ENCODE peak calls at places on chromosomes 3 and 15, in seven cellular contexts. W, V, Q, U, A, R and Y are unnamed samples.
A peak's percentile ranks its signal among the peaks of the same experiment; 100 is the strongest.

GRCh38 chr15:101795455-101795854 is 7.9 kb upstream of the OR4F6 start:
- DNase-seq in W (no peak), V (no peak), Q (peak; percentile 59), U (no peak), A (peak; percentile 50), R (peak; percentile 56), Y (peak; percentile 30)

GRCh38 chr3:65828706-65829105 is 210.0 kb downstream of the MAGI1 start:
- DNase-seq in W (no peak), V (no peak), Q (no peak), U (no peak), A (no peak), R (peak; percentile 23), Y (peak; percentile 8)

GRCh38 chr15:51796777-51797474 is 32.5 kb upstream of the TMOD3 start:
- DNase-seq in W (no peak), V (no peak), Q (no peak), U (no peak), A (no peak), R (no peak), Y (no peak)

GRCh38 chr15:32928876-32929275 is 211.1 kb downstream of the GREM1 start:
- DNase-seq in W (no peak), V (no peak), Q (no peak), U (no peak), A (no peak), R (no peak), Y (no peak)

GRCh38 chr3:89315750-89316149 is 208.3 kb downstream of the EPHA3 start:
- DNase-seq in W (no peak), V (no peak), Q (no peak), U (no peak), A (no peak), R (no peak), Y (no peak)

GRCh38 chr15:83285979-83286553 is 1.6 kb upstream of the BNC1 start:
- DNase-seq in W (no peak), V (no peak), Q (peak; percentile 38), U (no peak), A (peak; percentile 56), R (peak; percentile 88), Y (peak; percentile 56)

GRCh38 chr3:117282506-117282905 is 572.9 kb downstream of the TUSC7 start:
- DNase-seq in W (no peak), V (no peak), Q (no peak), U (no peak), A (no peak), R (no peak), Y (no peak)

GRCh38 chr3:196774191-196774820 is 34.6 kb downstream of the PAK2 start:
- DNase-seq in W (no peak), V (no peak), Q (peak; percentile 10), U (no peak), A (peak; percentile 70), R (peak; percentile 28), Y (no peak)

GRCh38 chr3:33134026-33134625 is 20.3 kb downstream of the CRTAP start:
- DNase-seq in W (no peak), V (no peak), Q (no peak), U (no peak), A (no peak), R (peak; percentile 34), Y (no peak)

GRCh38 chr3:101846709-101847108 is 2.6 kb upstream of the NFKBIZ start:
- DNase-seq in W (no peak), V (no peak), Q (no peak), U (no peak), A (no peak), R (no peak), Y (no peak)

GRCh38 chr3:149581681-149582349 is 76.0 kb downstream of the WWTR1 start:
- DNase-seq in W (peak; percentile 79), V (no peak), Q (peak; percentile 62), U (no peak), A (peak; percentile 46), R (peak; percentile 98), Y (peak; percentile 86)

GRCh38 chr15:49847937-49848823 is 227.3 kb downstream of the DTWD1 start:
- DNase-seq in W (no peak), V (no peak), Q (peak; percentile 83), U (no peak), A (peak; percentile 88), R (peak; percentile 80), Y (peak; percentile 98)

GRCh38 chr3:52069891-52070290 is 13.5 kb upstream of the DUSP7 start:
- DNase-seq in W (no peak), V (no peak), Q (no peak), U (no peak), A (no peak), R (no peak), Y (no peak)

GRCh38 chr3:14616606-14617507 is 34.7 kb upstream of the CCDC174 start:
- DNase-seq in W (no peak), V (no peak), Q (no peak), U (no peak), A (no peak), R (no peak), Y (no peak)

DNA sequence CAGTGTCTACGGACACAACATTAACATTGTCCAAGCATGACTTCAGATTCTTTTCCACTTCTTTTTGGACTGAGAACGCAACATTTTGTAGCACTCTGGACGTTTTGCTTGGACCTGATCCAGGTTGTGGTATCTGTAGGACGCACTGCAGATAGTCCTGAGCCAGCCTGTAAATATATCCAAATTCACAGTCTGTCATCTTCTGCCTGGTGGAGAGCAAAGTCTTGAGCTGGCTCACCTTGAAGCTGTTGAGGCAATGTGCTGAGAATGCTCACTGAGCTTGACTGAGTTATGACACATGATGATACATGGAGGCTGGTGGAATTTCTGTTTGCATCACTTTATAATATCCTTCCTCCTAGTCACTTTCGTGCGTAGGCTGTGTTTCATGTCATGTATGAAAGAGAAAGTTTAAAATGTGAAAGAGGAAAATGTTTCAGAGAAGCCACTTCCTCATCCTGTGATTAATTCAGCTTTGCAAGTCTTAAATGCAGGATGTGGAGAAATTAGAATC is at the start of gene BCL2A1:
- DNase-seq in W (no peak), V (peak; percentile 72), Q (peak; percentile 21), U (no peak), A (peak; percentile 43), R (peak; percentile 96), Y (peak; percentile 87)
- H3K4me3 ChIP-seq in W (no peak within 1 kb of the TSS), V (peak within 1 kb of the TSS; percentile 81), Q (no peak within 1 kb of the TSS), U (no peak within 1 kb of the TSS), A (no peak within 1 kb of the TSS), R (no peak within 1 kb of the TSS), Y (peak within 1 kb of the TSS; percentile 14)

DNA sequence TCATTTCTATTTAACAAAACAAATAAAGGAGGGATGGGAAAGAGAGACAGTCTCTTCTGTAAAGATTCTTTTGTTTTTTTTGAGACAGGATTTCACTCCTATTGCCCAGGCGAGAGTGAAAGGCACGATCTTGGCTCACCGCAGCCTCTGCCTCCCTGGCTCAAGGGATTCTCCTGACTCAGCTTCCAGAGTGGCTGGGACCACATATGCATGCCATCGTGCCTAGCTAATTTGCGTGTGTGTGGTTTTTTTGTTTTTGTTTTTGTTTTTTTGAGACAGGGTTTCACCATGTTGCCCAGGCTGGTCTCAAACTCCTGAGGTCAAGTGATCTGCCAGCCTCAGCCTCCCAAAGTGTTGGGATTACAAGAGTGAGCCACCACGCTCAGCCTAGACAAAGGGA is 23.3 kb downstream of the STAG1 start:
- DNase-seq in W (no peak), V (no peak), Q (peak; percentile 50), U (no peak), A (peak; percentile 63), R (peak; percentile 79), Y (peak; percentile 19)
- H3K4me3 ChIP-seq in W (no peak overlapping the region), V (no peak overlapping the region), Q (peak overlapping the region; percentile 5), U (no peak overlapping the region), A (peak overlapping the region; percentile 23), R (peak overlapping the region; percentile 33), Y (no peak overlapping the region)

GRCh38 chr3:23751485-23751811 is 54.3 kb upstream of the UBE2E1 start:
- DNase-seq in W (no peak), V (no peak), Q (no peak), U (no peak), A (no peak), R (no peak), Y (no peak)

GRCh38 chr3:23748398-23749110 is 57.2 kb upstream of the UBE2E1 start:
- DNase-seq in W (no peak), V (no peak), Q (no peak), U (no peak), A (no peak), R (peak; percentile 79), Y (peak; percentile 57)

GRCh38 chr3:23752126-23752525 is 53.6 kb upstream of the UBE2E1 start:
- DNase-seq in W (no peak), V (no peak), Q (no peak), U (no peak), A (no peak), R (no peak), Y (no peak)

GRCh38 chr3:23749589-23749988 is 56.2 kb upstream of the UBE2E1 start:
- DNase-seq in W (no peak), V (no peak), Q (no peak), U (no peak), A (no peak), R (no peak), Y (no peak)

GRCh38 chr3:23750573-23751484 is 54.9 kb upstream of the UBE2E1 start:
- DNase-seq in W (no peak), V (no peak), Q (no peak), U (no peak), A (no peak), R (no peak), Y (no peak)
- H3K4me3 ChIP-seq in W (no peak overlapping the region), V (no peak overlapping the region), Q (no peak overlapping the region), U (no peak overlapping the region), A (no peak overlapping the region), R (no peak overlapping the region), Y (no peak overlapping the region)

DNA sequence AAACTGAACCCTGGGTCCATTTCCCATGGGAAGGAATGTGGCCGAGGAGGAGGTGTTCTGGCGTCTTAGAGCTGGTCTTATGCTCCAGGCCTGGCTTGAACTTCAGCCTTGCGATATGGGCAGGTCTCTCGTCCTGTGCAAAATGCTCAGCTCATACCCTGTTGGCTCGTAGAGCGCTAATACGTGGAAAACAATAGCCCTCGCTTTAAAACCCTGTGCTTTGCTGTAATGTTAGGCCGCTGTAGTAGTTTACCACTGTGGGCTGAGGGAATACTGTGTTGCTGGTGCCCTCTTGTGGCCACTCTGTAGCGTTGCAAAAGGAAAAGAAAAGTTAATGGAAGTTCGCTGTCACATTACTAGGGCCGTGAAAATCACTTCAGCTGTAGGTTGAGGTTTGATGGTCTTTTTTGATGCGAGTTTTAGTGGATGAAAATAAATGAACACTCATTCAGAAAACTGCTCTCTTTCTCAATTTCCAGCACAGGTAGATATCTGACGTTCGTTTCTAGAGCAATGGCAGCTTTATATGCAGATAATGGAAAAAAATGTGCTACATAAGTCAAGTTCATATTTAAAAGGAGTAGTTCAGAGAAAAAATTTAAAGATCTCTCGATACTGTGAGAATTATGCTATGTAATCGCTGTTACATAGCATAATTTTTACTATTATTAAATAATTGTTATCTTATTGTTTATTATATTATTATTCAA is 92.9 kb downstream of the MCTP2 start:
- DNase-seq in W (no peak), V (peak; percentile 19), Q (peak; percentile 30), U (peak; percentile 48), A (no peak), R (peak; percentile 35), Y (peak; percentile 8)
- H3K4me3 ChIP-seq in W (no peak overlapping the region), V (no peak overlapping the region), Q (no peak overlapping the region), U (no peak overlapping the region), A (no peak overlapping the region), R (no peak overlapping the region), Y (no peak overlapping the region)

DNA sequence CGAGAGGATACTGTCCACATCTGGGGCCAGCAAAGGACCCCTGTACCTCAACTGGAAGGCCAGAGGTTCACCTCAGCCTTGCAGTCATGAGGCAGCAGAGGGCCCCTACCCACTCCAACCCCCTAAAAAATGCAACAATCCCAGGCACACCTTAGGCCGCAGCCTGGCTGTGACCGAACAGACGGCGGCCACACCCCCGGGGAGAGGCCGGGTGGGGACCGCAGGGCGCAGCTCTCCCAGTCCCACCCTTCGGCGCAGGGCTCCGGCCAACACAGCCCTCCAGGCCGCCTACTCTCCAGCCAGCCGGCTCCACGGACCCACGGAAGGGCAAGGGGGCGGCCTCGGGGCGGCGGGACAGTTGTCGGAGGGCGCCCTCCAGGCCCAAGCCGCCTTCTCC is 457 bp upstream of the DNAJA4 start:
- DNase-seq in W (no peak), V (no peak), Q (no peak), U (no peak), A (no peak), R (no peak), Y (no peak)
- H3K4me3 ChIP-seq in W (peak overlapping the region; percentile 31), V (peak overlapping the region; percentile 43), Q (no peak overlapping the region), U (peak overlapping the region; percentile 19), A (no peak overlapping the region), R (no peak overlapping the region), Y (peak overlapping the region; percentile 36)